ENCODE peak calls at places on chromosomes 12 and 14, in five cellular contexts. B is adipocyte, A is Panc1, L is heart right ventricle, S is heart left ventricle. G is an unnamed sample.
A peak's percentile ranks its signal among the peaks of the same experiment; 100 is the strongest.

GRCh38 chr12:93783827-93784226 is 106.7 kb downstream of the CRADD start:
- DNase-seq in B (no peak), A (no peak), L (no peak), S (no peak), G (no peak)

GRCh38 chr14:99779751-99780150 is 13.5 kb upstream of the EML1 start:
- DNase-seq in B (no peak), A (no peak), L (no peak), S (no peak), G (no peak)

GRCh38 chr14:67420102-67420739 is 8.3 kb upstream of the PLEK2 start:
- DNase-seq in B (no peak), A (no peak), L (no peak), S (no peak), G (peak; percentile 78)

GRCh38 chr14:22723814-22724213 is 42.7 kb upstream of the OXA1L start:
- DNase-seq in B (no peak), A (no peak), L (no peak), S (no peak), G (no peak)

GRCh38 chr14:24095196-24096068 is 1.3 kb downstream of the PCK2 start:
- DNase-seq in B (peak; percentile 55), A (no peak), L (no peak), S (peak; percentile 44), G (peak; percentile 48)

GRCh38 chr12:120220838-120221575 is 20.1 kb upstream of the RPLP0 start:
- DNase-seq in B (no peak), A (no peak), L (no peak), S (no peak), G (no peak)

GRCh38 chr12:19248929-19249602 is 119.5 kb downstream of the PLEKHA5 start:
- DNase-seq in B (peak; percentile 36), A (no peak), L (no peak), S (no peak), G (no peak)

GRCh38 chr12:6974180-6974579 is 3.5 kb downstream of the EMG1 start:
- DNase-seq in B (no peak), A (no peak), L (no peak), S (no peak), G (no peak)

GRCh38 chr12:74514098-74514872 is 23.4 kb upstream of the ATXN7L3B start:
- DNase-seq in B (no peak), A (no peak), L (no peak), S (no peak), G (no peak)

GRCh38 chr14:71855399-71856036 is 76.7 kb upstream of the RGS6 start:
- DNase-seq in B (peak; percentile 90), A (peak; percentile 1), L (peak; percentile 67), S (peak; percentile 67), G (peak; percentile 91)

GRCh38 chr12:10959777-10960176 is 20.7 kb upstream of the TAS2R14 start:
- DNase-seq in B (no peak), A (no peak), L (no peak), S (no peak), G (no peak)

GRCh38 chr14:98501335-98501734 is 770.7 kb downstream of the BCL11B start:
- DNase-seq in B (no peak), A (no peak), L (no peak), S (no peak), G (no peak)
- H3K9me3 ChIP-seq in B (no peaks in the 10 kb centered on the region), A (no peaks in the 10 kb centered on the region), L (no peaks in the 10 kb centered on the region), S (no peaks in the 10 kb centered on the region), G (no peaks in the 10 kb centered on the region)

DNA sequence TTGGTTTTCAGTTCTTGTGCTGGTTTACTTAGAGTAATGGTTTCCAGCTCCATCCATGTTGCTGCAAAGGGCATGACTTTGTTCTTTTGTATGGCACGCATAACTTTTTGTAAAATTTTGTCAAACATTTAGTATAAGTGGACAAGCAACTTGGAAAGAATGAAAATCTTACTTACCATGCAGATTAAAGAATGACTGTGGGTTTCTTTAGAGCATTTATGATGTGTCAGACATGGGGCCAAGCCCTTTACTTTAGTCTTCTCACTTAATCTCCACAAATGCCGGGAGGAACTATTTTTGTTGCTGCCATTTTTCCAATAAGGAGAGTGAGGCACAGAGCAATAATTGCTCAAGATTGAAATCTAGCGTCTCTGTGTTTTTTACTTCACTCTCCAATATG is 652.5 kb upstream of the TBX3 start:
- DNase-seq in B (peak; percentile 24), A (no peak), L (no peak), S (no peak), G (no peak)
- H3K4me3 ChIP-seq in B (no peak overlapping the region), A (no peak overlapping the region), L (peak overlapping the region; percentile 11), S (peak overlapping the region; percentile 38), G (no peak overlapping the region)

GRCh38 chr12:113158439-113159203 is 9.1 kb downstream of the CFAP73 start:
- DNase-seq in B (no peak), A (no peak), L (no peak), S (no peak), G (no peak)
- H3K4me1 ChIP-seq in B (peaks cover 14% of the 10 kb centered on the region), A (peaks cover under 1% of the 10 kb centered on the region), L (peaks cover 9% of the 10 kb centered on the region), S (peaks cover 9% of the 10 kb centered on the region), G (peaks cover 3% of the 10 kb centered on the region)

GRCh38 chr14:98470663-98471062 is 801.3 kb downstream of the BCL11B start:
- DNase-seq in B (no peak), A (no peak), L (no peak), S (no peak), G (no peak)
- H3K9me3 ChIP-seq in B (no peaks in the 10 kb centered on the region), A (no peaks in the 10 kb centered on the region), L (no peaks in the 10 kb centered on the region), S (no peaks in the 10 kb centered on the region), G (no peaks in the 10 kb centered on the region)

GRCh38 chr14:101559624-101560533 is 1.4 kb upstream of the DIO3 start:
- DNase-seq in B (peak; percentile 40), A (no peak), L (no peak), S (no peak), G (no peak)
- H3K4me3 ChIP-seq in B (peak overlapping the region; percentile 79), A (peak overlapping the region; percentile 67), L (peak overlapping the region; percentile 40), S (peak overlapping the region; percentile 49), G (no peak overlapping the region)

DNA sequence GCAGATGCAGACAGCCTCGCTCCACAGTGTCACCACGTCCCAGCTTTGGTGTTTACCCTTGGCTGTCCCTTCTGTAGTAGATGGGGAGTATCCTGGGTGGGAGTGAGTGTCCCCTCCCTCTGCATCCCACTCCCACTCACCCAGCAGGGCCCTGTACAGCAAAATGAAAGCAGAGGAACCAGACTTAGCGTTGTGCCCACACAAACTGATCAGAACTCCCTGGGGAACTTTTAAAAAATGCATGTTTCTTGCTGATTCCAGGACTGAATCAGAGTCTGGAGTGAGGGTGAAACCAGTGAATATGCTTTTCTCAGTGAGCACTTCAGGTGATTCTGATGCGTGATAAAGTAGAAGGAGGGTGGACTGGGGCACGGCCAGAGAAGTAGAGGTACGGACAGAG is 2.9 kb downstream of the ACVRL1 start:
- DNase-seq in B (peak; percentile 42), A (no peak), L (no peak), S (no peak), G (no peak)
- H3K4me1 ChIP-seq in B (peaks cover 71% of the 10 kb centered on the region), A (no peaks in the 10 kb centered on the region), L (peaks cover 50% of the 10 kb centered on the region), S (peaks cover 75% of the 10 kb centered on the region), G (no peaks in the 10 kb centered on the region)

GRCh38 chr12:124292385-124292784 is 2.5 kb upstream of the RFLNA start:
- DNase-seq in B (no peak), A (no peak), L (no peak), S (no peak), G (no peak)
- H3K9me3 ChIP-seq in B (peaks cover 17% of the 10 kb centered on the region), A (no peaks in the 10 kb centered on the region), L (peaks cover 6% of the 10 kb centered on the region), S (no peaks in the 10 kb centered on the region), G (no peaks in the 10 kb centered on the region)

G was measured in HAP-1.